ENCODE peak calls at places on chromosomes 4 and X, in five cellular contexts. Q is fibroblast of lung; L is CD8-positive, alpha-beta T cell; U is heart left ventricle; W is right lobe of liver. N is an unnamed sample.

GRCh38 chr4:111718763-111719537 is 426.3 kb upstream of the FAM241A start:
- DNase-seq in W (no peak), L (no peak), Q (no peak), U (no peak), N (no peak)

GRCh38 chr4:171017596-171017995 is 795.6 kb upstream of the GALNTL6 start:
- DNase-seq in W (no peak), U (no peak), L (no peak), Q (no peak), N (no peak)

GRCh38 chrX:18929775-18930174 is 54.1 kb downstream of the PHKA2 start:
- DNase-seq in Q (no peak), L (no peak), W (no peak), U (no peak), N (no peak)

GRCh38 chr4:149344436-149344835 is 471.2 kb downstream of the IQCM start:
- DNase-seq in Q (peak; percentile 68), U (no peak), W (no peak), L (no peak), N (no peak)

GRCh38 chrX:118212817-118213183 is 96.2 kb upstream of the KLHL13 start:
- DNase-seq in Q (no peak), U (no peak), L (no peak), W (no peak), N (no peak)

GRCh38 chr4:81038636-81039350 is 8.3 kb downstream of the BMP3 start:
- DNase-seq in Q (no peak), U (no peak), W (no peak), L (no peak), N (no peak)

GRCh38 chr4:145289403-145290076 is 109.2 kb upstream of the OTUD4 start:
- DNase-seq in Q (no peak), U (no peak), W (no peak), L (no peak), N (no peak)

GRCh38 chrX:49002091-49002935 is at the start of gene GRIPAP1:
- DNase-seq in U (peak; percentile 67), Q (peak; percentile 93), W (peak; percentile 82), L (peak; percentile 85), N (peak; percentile 83)

GRCh38 chr4:140829825-140830224 is 73.6 kb upstream of the TBC1D9 start:
- DNase-seq in L (no peak), U (no peak), Q (no peak), W (no peak), N (no peak)

GRCh38 chrX:37644381-37645305 is 40.9 kb upstream of the XK start:
- DNase-seq in U (no peak), L (no peak), Q (no peak), W (no peak), N (no peak)

DNA sequence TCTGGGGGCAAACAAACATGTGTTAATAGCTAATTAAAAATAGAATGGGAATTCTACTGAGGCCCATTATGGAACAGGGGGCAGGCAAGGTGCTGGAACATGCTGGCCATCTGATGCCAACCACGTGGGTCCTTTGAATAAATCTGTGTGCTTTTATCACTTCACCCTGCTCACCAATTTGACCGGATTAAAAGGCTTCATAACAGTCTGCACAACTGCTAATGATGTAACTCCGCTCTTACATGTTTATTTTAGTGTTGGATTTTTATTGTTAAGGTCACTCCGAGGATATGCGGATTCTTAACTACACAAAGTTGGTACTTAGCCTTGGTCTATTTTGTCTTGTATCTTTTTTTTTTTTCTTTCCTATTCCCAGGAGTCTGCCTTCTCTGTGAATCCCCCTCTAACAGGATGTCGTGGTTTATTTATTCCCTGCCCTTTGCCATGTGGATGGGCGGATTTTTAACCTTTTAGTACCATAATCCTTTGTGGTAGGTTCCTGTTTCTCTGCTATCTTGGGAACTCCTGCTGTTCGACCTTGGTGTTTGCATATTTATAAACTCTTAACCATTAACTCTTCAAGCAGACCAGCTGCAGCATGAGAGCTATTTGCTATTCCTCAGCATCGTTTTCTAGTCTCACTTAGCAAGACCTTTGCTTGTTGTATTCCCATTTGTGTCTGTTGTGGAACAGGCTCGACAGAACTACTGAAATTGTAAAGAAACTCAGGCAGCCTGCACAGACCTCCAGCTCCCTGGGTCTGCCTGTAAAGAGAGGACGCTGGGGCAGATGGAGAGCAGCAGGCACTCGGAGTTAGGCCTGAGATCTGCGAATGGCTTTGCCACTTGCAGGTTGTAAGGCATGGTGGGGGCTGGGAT is 38.0 kb downstream of the TRIM2 start:
- DNase-seq in U (peak; percentile 21), L (no peak), W (no peak), Q (peak; percentile 41), N (no peak)
- TF ChIP-seq CTCF in U (no peak), L (no peak), W (no peak), Q (no peak), N (no peak)

GRCh38 chr4:136277741-136278140 is 1254.6 kb downstream of the PCDH18 start:
- DNase-seq in Q (no peak), U (no peak), W (no peak), L (no peak), N (no peak)
- H3K4me1 ChIP-seq in Q (no peaks in the 10 kb centered on the region), U (no peaks in the 10 kb centered on the region), W (no peaks in the 10 kb centered on the region), L (no peaks in the 10 kb centered on the region), N (no peaks in the 10 kb centered on the region)

GRCh38 chr4:185965456-185966384 is 103.2 kb upstream of the TLR3 start:
- DNase-seq in U (no peak), L (no peak), W (no peak), Q (no peak), N (no peak)
- H3K27ac ChIP-seq in U (no peak overlapping the region), L (no peak overlapping the region), W (peak overlapping the region; percentile 59), Q (no peak overlapping the region), N (peak overlapping the region; percentile 16)

DNA sequence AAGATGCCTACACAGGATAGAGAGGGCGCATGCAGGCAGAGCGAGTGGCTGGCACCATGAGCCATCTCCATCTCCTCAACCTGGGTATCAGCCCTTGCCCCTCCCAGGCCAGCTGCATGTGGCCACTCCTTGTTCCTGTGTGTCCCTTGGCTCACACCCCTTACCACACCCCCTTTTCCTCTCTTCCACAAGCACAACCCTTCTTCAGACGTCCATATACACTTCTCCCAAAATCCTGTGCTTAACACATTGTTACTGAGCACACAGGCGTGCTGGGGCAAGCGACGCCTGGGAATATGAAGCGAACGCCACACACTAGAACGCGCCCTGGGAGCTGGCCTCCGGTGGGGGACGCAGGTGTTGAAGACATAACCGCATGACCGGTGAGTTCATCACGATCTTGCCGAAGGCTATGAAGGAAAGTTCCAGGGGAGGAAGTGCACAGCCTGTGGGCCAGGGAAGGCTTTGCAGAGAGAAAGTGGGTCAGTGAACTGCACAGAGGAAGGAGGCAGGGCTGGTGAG is 19.1 kb upstream of the KIAA0232 start:
- DNase-seq in W (no peak), Q (no peak), U (no peak), L (no peak), N (no peak)
- TF ChIP-seq CTCF in W (no peak), Q (no peak), U (no peak), L (no peak), N (no peak)

GRCh38 chr4:118774989-118775388 is 60.9 kb downstream of the SEC24D start:
- DNase-seq in W (no peak), Q (no peak), U (no peak), L (no peak), N (no peak)

GRCh38 chr4:118774321-118774720 is 61.6 kb downstream of the SEC24D start:
- DNase-seq in W (no peak), L (no peak), Q (no peak), U (no peak), N (no peak)

GRCh38 chr4:118773082-118773792 is 62.7 kb downstream of the SEC24D start:
- DNase-seq in Q (no peak), L (no peak), W (no peak), U (no peak), N (no peak)

GRCh38 chr4:118770741-118771187 is 65.2 kb downstream of the SEC24D start:
- DNase-seq in L (no peak), U (no peak), W (no peak), Q (no peak), N (no peak)

GRCh38 chr4:118772149-118773081 is 63.5 kb downstream of the SEC24D start:
- DNase-seq in W (no peak), Q (peak; percentile 83), L (no peak), U (no peak), N (no peak)
- H3K4me1 ChIP-seq in W (no peaks in the 10 kb centered on the region), Q (peaks cover 8% of the 10 kb centered on the region), L (no peaks in the 10 kb centered on the region), U (peaks cover 68% of the 10 kb centered on the region), N (peaks cover 14% of the 10 kb centered on the region)

DNA sequence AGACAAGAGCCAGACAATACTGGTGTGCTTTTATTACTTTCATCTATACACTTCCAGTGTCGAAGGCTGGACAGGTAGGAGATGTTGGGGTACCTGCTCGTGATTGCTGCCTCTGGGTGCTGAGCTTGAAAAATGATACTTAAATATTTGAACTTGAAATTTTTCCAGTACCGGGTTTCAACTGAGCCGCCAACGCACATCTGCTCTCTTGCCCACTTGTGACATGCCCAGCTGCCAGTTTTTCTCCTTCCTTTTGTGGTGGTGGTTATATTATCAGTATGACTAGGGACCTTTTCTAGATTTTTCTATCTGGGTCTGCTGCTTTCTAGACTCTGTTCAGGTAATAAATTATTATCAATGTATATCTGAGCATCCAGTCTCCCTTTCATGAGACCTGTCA is 3.4 kb downstream of the OGT start:
- DNase-seq in Q (no peak), L (no peak), W (no peak), U (no peak), N (no peak)
- H3K27ac ChIP-seq in Q (no peak overlapping the region), L (no peak overlapping the region), W (no peak overlapping the region), U (no peak overlapping the region), N (no peak overlapping the region)

GRCh38 chrX:155262970-155263754 is 1.1 kb downstream of the RAB39B start:
- DNase-seq in W (no peak), L (no peak), Q (no peak), U (no peak), N (no peak)

GRCh38 chrX:155266446-155266845 is 2.2 kb upstream of the RAB39B start:
- DNase-seq in U (no peak), W (no peak), L (no peak), Q (no peak), N (no peak)

GRCh38 chrX:155259752-155260151 is 4.5 kb downstream of the RAB39B start:
- DNase-seq in Q (no peak), L (no peak), W (no peak), U (no peak), N (no peak)

GRCh38 chrX:155263854-155264628 is at the start of gene RAB39B:
- DNase-seq in L (peak; percentile 77), U (peak; percentile 28), Q (peak; percentile 67), W (peak; percentile 42), N (peak; percentile 83)
- TF ChIP-seq CTCF in L (no peak), U (no peak), Q (no peak), W (no peak), N (no peak)

DNA sequence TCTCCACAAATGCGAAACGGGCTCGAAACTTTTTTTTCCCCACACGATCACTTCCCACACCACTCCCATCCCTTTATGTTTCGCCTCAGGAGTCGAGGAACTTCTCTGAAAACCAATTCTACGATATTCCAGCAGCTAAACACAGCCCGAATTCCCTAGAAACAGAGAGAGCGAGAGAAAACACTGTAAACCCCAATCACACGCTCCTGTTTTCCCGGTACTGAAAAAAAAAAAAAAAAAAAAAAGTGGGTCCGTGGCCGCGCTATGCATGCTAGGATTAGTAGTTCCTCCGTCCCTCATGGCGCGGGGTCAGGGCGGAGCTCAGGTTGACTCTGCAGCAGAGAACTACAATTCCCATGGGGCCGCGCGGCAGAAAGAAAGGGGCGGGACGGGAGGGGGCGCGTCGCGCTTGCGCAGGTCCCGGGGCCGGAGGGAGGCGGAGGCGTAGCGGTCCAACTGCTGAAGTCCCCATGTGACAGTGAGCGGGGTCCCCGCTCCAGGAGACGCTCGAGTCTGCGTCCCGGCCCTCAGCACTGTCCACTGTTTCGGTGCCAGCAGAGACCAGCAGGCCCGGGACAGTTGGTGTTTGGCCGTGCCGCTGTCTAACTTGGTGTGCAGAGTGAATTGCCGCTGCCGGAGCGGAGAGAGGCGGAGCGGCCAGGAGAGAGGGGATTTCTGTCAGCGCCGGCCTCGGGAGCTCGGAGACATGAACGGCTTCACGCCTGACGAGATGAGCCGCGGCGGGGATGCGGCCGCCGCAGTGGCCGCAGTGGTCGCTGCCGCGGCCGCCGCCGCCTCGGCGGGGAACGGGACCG is at the start of gene SAP30:
- DNase-seq in L (peak; percentile 98), Q (peak; percentile 99), W (peak; percentile 98), U (peak; percentile 99), N (peak; percentile 99)
- H3K4me1 ChIP-seq in L (peaks cover 15% of the 10 kb centered on the region), Q (peaks cover 2% of the 10 kb centered on the region), W (peaks cover 14% of the 10 kb centered on the region), U (peaks cover 65% of the 10 kb centered on the region), N (peaks cover 39% of the 10 kb centered on the region)

GRCh38 chr4:42123071-42123644 is 29.3 kb downstream of the BEND4 start:
- DNase-seq in W (no peak), Q (no peak), U (no peak), L (no peak), N (no peak)
- H3K27ac ChIP-seq in W (no peak overlapping the region), Q (no peak overlapping the region), U (no peak overlapping the region), L (no peak overlapping the region), N (no peak overlapping the region)

N was measured in left lung.